ENCODE peak calls at places on chromosomes 1 and 21, in ten cellular contexts. One of them, this sample, is unnamed.

GRCh38 chr1:240712014-240712731 is 100.2 kb upstream of the GREM2 start:
- DNase-seq in Peyer's patch: no peak
- DNase-seq in fibroblast of lung: no peak
- DNase-seq in GM10248: no peak
- DNase-seq in hippocampal formation: no peak
- DNase-seq in activated T-helper 9 cell treated with anti-CD3 and anti-CD28 coated beads, Interleukin-2, amount 50 U/mL, for 16 hours: no peak
- DNase-seq in AG20443: peak; percentile 55
- DNase-seq in stimulated activated CD4-positive, alpha-beta T cell treated with anti-CD3 and anti-CD28 coated beads, Interleukin-15, amount 100 ng/mL, for 24 hours: no peak
- DNase-seq in GDM1: no peak
- DNase-seq in T-helper 1 cell: no peak
- DNase-seq in this sample: no peak

GRCh38 chr1:33131191-33131590 is 50.2 kb downstream of the AZIN2 start:
- DNase-seq in Peyer's patch: no peak
- DNase-seq in fibroblast of lung: no peak
- DNase-seq in GM10248: no peak
- DNase-seq in hippocampal formation: no peak
- DNase-seq in activated T-helper 9 cell treated with anti-CD3 and anti-CD28 coated beads, Interleukin-2, amount 50 U/mL, for 16 hours: no peak
- DNase-seq in AG20443: no peak
- DNase-seq in stimulated activated CD4-positive, alpha-beta T cell treated with anti-CD3 and anti-CD28 coated beads, Interleukin-15, amount 100 ng/mL, for 24 hours: no peak
- DNase-seq in GDM1: no peak
- DNase-seq in T-helper 1 cell: no peak
- DNase-seq in this sample: no peak

GRCh38 chr1:176696109-176696508 is 233.1 kb downstream of the PAPPA2 start:
- DNase-seq in Peyer's patch: no peak
- DNase-seq in fibroblast of lung: peak; percentile 47
- DNase-seq in GM10248: no peak
- DNase-seq in hippocampal formation: no peak
- DNase-seq in activated T-helper 9 cell treated with anti-CD3 and anti-CD28 coated beads, Interleukin-2, amount 50 U/mL, for 16 hours: no peak
- DNase-seq in AG20443: no peak
- DNase-seq in stimulated activated CD4-positive, alpha-beta T cell treated with anti-CD3 and anti-CD28 coated beads, Interleukin-15, amount 100 ng/mL, for 24 hours: no peak
- DNase-seq in GDM1: no peak
- DNase-seq in T-helper 1 cell: no peak
- DNase-seq in this sample: no peak

GRCh38 chr1:182126272-182126800 is 64.8 kb upstream of the ZNF648 start:
- DNase-seq in Peyer's patch: no peak
- DNase-seq in fibroblast of lung: no peak
- DNase-seq in GM10248: no peak
- DNase-seq in hippocampal formation: no peak
- DNase-seq in activated T-helper 9 cell treated with anti-CD3 and anti-CD28 coated beads, Interleukin-2, amount 50 U/mL, for 16 hours: no peak
- DNase-seq in AG20443: no peak
- DNase-seq in stimulated activated CD4-positive, alpha-beta T cell treated with anti-CD3 and anti-CD28 coated beads, Interleukin-15, amount 100 ng/mL, for 24 hours: no peak
- DNase-seq in GDM1: no peak
- DNase-seq in T-helper 1 cell: no peak
- DNase-seq in this sample: peak; percentile 62

GRCh38 chr1:21042920-21043605 is 133.6 kb downstream of the EIF4G3 start:
- DNase-seq in Peyer's patch: no peak
- DNase-seq in fibroblast of lung: peak; percentile 65
- DNase-seq in GM10248: no peak
- DNase-seq in hippocampal formation: no peak
- DNase-seq in activated T-helper 9 cell treated with anti-CD3 and anti-CD28 coated beads, Interleukin-2, amount 50 U/mL, for 16 hours: no peak
- DNase-seq in AG20443: peak; percentile 28
- DNase-seq in stimulated activated CD4-positive, alpha-beta T cell treated with anti-CD3 and anti-CD28 coated beads, Interleukin-15, amount 100 ng/mL, for 24 hours: no peak
- DNase-seq in GDM1: no peak
- DNase-seq in T-helper 1 cell: no peak
- DNase-seq in this sample: no peak

GRCh38 chr1:148160421-148161251 is 8.6 kb upstream of the NBPF11 start:
- DNase-seq in Peyer's patch: no peak
- DNase-seq in fibroblast of lung: no peak
- DNase-seq in GM10248: peak; percentile 13
- DNase-seq in hippocampal formation: no peak
- DNase-seq in activated T-helper 9 cell treated with anti-CD3 and anti-CD28 coated beads, Interleukin-2, amount 50 U/mL, for 16 hours: no peak
- DNase-seq in AG20443: peak; percentile 11
- DNase-seq in stimulated activated CD4-positive, alpha-beta T cell treated with anti-CD3 and anti-CD28 coated beads, Interleukin-15, amount 100 ng/mL, for 24 hours: no peak
- DNase-seq in GDM1: no peak
- DNase-seq in T-helper 1 cell: no peak
- DNase-seq in this sample: no peak

GRCh38 chr1:20368866-20369545 is 78.3 kb downstream of the VWA5B1 start:
- DNase-seq in Peyer's patch: no peak
- DNase-seq in fibroblast of lung: no peak
- DNase-seq in GM10248: no peak
- DNase-seq in hippocampal formation: no peak
- DNase-seq in activated T-helper 9 cell treated with anti-CD3 and anti-CD28 coated beads, Interleukin-2, amount 50 U/mL, for 16 hours: no peak
- DNase-seq in AG20443: no peak
- DNase-seq in stimulated activated CD4-positive, alpha-beta T cell treated with anti-CD3 and anti-CD28 coated beads, Interleukin-15, amount 100 ng/mL, for 24 hours: no peak
- DNase-seq in GDM1: no peak
- DNase-seq in T-helper 1 cell: no peak
- DNase-seq in this sample: no peak

GRCh38 chr21:36861595-36861883 is 104.9 kb downstream of the HLCS start:
- DNase-seq in Peyer's patch: no peak
- DNase-seq in fibroblast of lung: no peak
- DNase-seq in GM10248: no peak
- DNase-seq in hippocampal formation: no peak
- DNase-seq in activated T-helper 9 cell treated with anti-CD3 and anti-CD28 coated beads, Interleukin-2, amount 50 U/mL, for 16 hours: no peak
- DNase-seq in AG20443: no peak
- DNase-seq in stimulated activated CD4-positive, alpha-beta T cell treated with anti-CD3 and anti-CD28 coated beads, Interleukin-15, amount 100 ng/mL, for 24 hours: no peak
- DNase-seq in GDM1: no peak
- DNase-seq in T-helper 1 cell: no peak
- DNase-seq in this sample: no peak

GRCh38 chr1:115507256-115507589 is 134.5 kb upstream of the VANGL1 start:
- DNase-seq in Peyer's patch: no peak
- DNase-seq in fibroblast of lung: peak; percentile 64
- DNase-seq in GM10248: no peak
- DNase-seq in hippocampal formation: no peak
- DNase-seq in activated T-helper 9 cell treated with anti-CD3 and anti-CD28 coated beads, Interleukin-2, amount 50 U/mL, for 16 hours: no peak
- DNase-seq in AG20443: peak; percentile 67
- DNase-seq in stimulated activated CD4-positive, alpha-beta T cell treated with anti-CD3 and anti-CD28 coated beads, Interleukin-15, amount 100 ng/mL, for 24 hours: no peak
- DNase-seq in GDM1: peak; percentile 36
- DNase-seq in T-helper 1 cell: no peak
- DNase-seq in this sample: no peak